ENCODE peak calls at places on chromosome 16, in ten cellular contexts. J is aorta, D is fibroblast of villous mesenchyme, N is GM12865, K is NCI-H2107, E is B cell, H is GM13976, C is neural crest cell, U is K562, Z is HL-60. I is an unnamed sample.

GRCh38 chr16:67555795-67556212 is 6.5 kb upstream of the CTCF start:
- DNase-seq in J (no peak), D (peak), N (peak), K (no peak), E (no peak), H (no peak), C (no peak), U (no peak), Z (no peak), I (no peak)

GRCh38 chr16:89054714-89055113 is 38.9 kb upstream of the ACSF3 start:
- DNase-seq in J (no peak), D (no peak), N (no peak), K (no peak), E (no peak), H (no peak), C (no peak), U (no peak), Z (no peak), I (no peak)

GRCh38 chr16:70576431-70577255 is 53.0 kb downstream of the SF3B3 start:
- DNase-seq in J (no peak), D (peak), N (peak), K (peak), E (no peak), H (peak), C (no peak), U (no peak), Z (peak), I (no peak)

GRCh38 chr16:8885674-8886592 is 3.8 kb downstream of the LITAFD start:
- DNase-seq in J (no peak), D (peak), N (no peak), K (no peak), E (no peak), H (no peak), C (no peak), U (no peak), Z (no peak), I (peak)

GRCh38 chr16:84308120-84308519 is 13.4 kb downstream of the WFDC1 start:
- DNase-seq in J (peak), D (peak), N (peak), K (peak), E (peak), H (peak), C (peak), U (peak), Z (no peak), I (no peak)

GRCh38 chr16:10514369-10515055 is 65.9 kb downstream of the EMP2 start:
- DNase-seq in J (no peak), D (peak), N (peak), K (peak), E (peak), H (peak), C (peak), U (peak), Z (peak), I (peak)

GRCh38 chr16:75931043-75931442 is 204.8 kb upstream of the CPHXL start:
- DNase-seq in J (no peak), D (peak), N (no peak), K (no peak), E (no peak), H (no peak), C (no peak), U (no peak), Z (no peak), I (no peak)

GRCh38 chr16:11303405-11304138 is 22.4 kb upstream of the PRM1 start:
- DNase-seq in J (no peak), D (peak), N (no peak), K (no peak), E (no peak), H (no peak), C (no peak), U (peak), Z (no peak), I (no peak)

GRCh38 chr16:70589998-70590471 is 56.3 kb upstream of the IL34 start:
- DNase-seq in J (peak), D (peak), N (no peak), K (no peak), E (no peak), H (no peak), C (no peak), U (no peak), Z (no peak), I (peak)

GRCh38 chr16:72291121-72291520 is 119.2 kb upstream of the PMFBP1 start:
- DNase-seq in J (no peak), D (no peak), N (no peak), K (no peak), E (no peak), H (no peak), C (no peak), U (no peak), Z (no peak), I (no peak)

I was measured in retina.